ENCODE peak calls at places on chromosomes 5 and 9, in seven cellular contexts. O, W, T, J, V, E and R are unnamed samples. For H3K9me3, the result is how much of the 10 kb centered on the place peaks cover.

GRCh38 chr9:125694478-125694877 is 12.5 kb downstream of the MAPKAP1 start:
- DNase-seq in O (peak), W (no peak), T (peak), J (no peak), V (no peak), E (no peak), R (no peak)

GRCh38 chr5:153891394-153891793 is 147.3 kb downstream of the FAM114A2 start:
- DNase-seq in O (no peak), W (no peak), T (no peak), J (peak), V (no peak), E (no peak), R (no peak)

GRCh38 chr5:12794476-12795332 is 890.5 kb upstream of the CTNND2 start:
- DNase-seq in O (no peak), W (no peak), T (no peak), J (no peak), V (no peak), E (no peak), R (no peak)

GRCh38 chr5:133738271-133738670 is 125.9 kb upstream of the FSTL4 start:
- DNase-seq in O (no peak), W (no peak), T (no peak), J (peak), V (no peak), E (no peak), R (no peak)

GRCh38 chr9:95313010-95313498 is 4.5 kb downstream of the FANCC start:
- DNase-seq in O (peak), W (peak), T (no peak), J (peak), V (no peak), E (peak), R (peak)

GRCh38 chr5:65482727-65483473 is 1.2 kb upstream of the ADAMTS6 start:
- DNase-seq in O (peak), W (peak), T (no peak), J (peak), V (peak), E (no peak), R (no peak)

GRCh38 chr9:134734270-134734669 is 92.7 kb downstream of the COL5A1 start:
- DNase-seq in O (peak), W (no peak), T (no peak), J (no peak), V (no peak), E (peak), R (peak)

GRCh38 chr5:20572560-20572959 is 584.6 kb upstream of the CDH18 start:
- DNase-seq in O (peak), W (no peak), T (no peak), J (peak), V (no peak), E (no peak), R (no peak)

GRCh38 chr9:86713970-86714369 is 233.3 kb downstream of the GAS1 start:
- DNase-seq in O (no peak), W (no peak), T (no peak), J (no peak), V (no peak), E (no peak), R (no peak)

GRCh38 chr5:149424371-149425315 is 45.6 kb upstream of the IL17B start:
- DNase-seq in O (no peak), W (no peak), T (no peak), J (no peak), V (no peak), E (no peak), R (peak)

GRCh38 chr9:115691097-115691496 is 462.5 kb upstream of the PAPPA start:
- DNase-seq in O (no peak), W (no peak), T (no peak), J (peak), V (no peak), E (no peak), R (no peak)

GRCh38 chr5:83145241-83145640 is 67.9 kb downstream of the XRCC4 start:
- DNase-seq in O (no peak), W (no peak), T (no peak), J (peak), V (no peak), E (no peak), R (no peak)

GRCh38 chr9:116389546-116390305 is 236.1 kb downstream of the PAPPA start:
- DNase-seq in O (no peak), W (no peak), T (no peak), J (peak), V (no peak), E (no peak), R (no peak)

GRCh38 chr9:18437315-18438200 is 36.4 kb upstream of the ADAMTSL1 start:
- DNase-seq in O (peak), W (peak), T (no peak), J (no peak), V (no peak), E (no peak), R (peak)

GRCh38 chr9:70893610-70894122 is 227.8 kb downstream of the TRPM3 start:
- DNase-seq in O (no peak), W (no peak), T (no peak), J (no peak), V (no peak), E (no peak), R (no peak)

GRCh38 chr5:110019780-110020179 is 330.1 kb downstream of the MAN2A1 start:
- DNase-seq in O (no peak), W (no peak), T (no peak), J (no peak), V (no peak), E (no peak), R (no peak)

GRCh38 chr5:88250010-88250409 is 18.6 kb downstream of the TMEM161B start:
- DNase-seq in O (no peak), W (no peak), T (no peak), J (no peak), V (no peak), E (no peak), R (no peak)

GRCh38 chr9:479316-479715 is 264.7 kb downstream of the DOCK8 start:
- DNase-seq in O (no peak), W (no peak), T (no peak), J (peak), V (no peak), E (no peak), R (no peak)

GRCh38 chr5:83983852-83984251 is 263.2 kb upstream of the HAPLN1 start:
- DNase-seq in O (no peak), W (no peak), T (no peak), J (no peak), V (no peak), E (no peak), R (no peak)

GRCh38 chr5:145681686-145682085 is 153.5 kb downstream of the PRELID2 start:
- DNase-seq in O (peak), W (peak), T (peak), J (peak), V (peak), E (peak), R (peak)

GRCh38 chr5:127959152-127959764 is 124.3 kb upstream of the SLC12A2 start:
- DNase-seq in O (peak), W (peak), T (no peak), J (peak), V (no peak), E (no peak), R (peak)

GRCh38 chr5:115842089-115842881 is 550 bp downstream of the AP3S1 start:
- DNase-seq in O (peak), W (no peak), T (no peak), J (peak), V (peak), E (no peak), R (peak)

GRCh38 chr5:169050146-169050571 is 250.8 kb downstream of the SLIT3 start:
- DNase-seq in O (no peak), W (no peak), T (no peak), J (peak), V (no peak), E (no peak), R (no peak)

GRCh38 chr5:93990504-93991085 is 249.2 kb upstream of the POU5F2 start:
- DNase-seq in O (no peak), W (no peak), T (no peak), J (no peak), V (no peak), E (no peak), R (no peak)

GRCh38 chr9:117418111-117418510 is 3.3 kb upstream of the ASTN2 start:
- DNase-seq in O (peak), W (no peak), T (no peak), J (no peak), V (no peak), E (no peak), R (no peak)

GRCh38 chr9:90460220-90460619 is 182.4 kb downstream of the DIRAS2 start:
- DNase-seq in O (no peak), W (no peak), T (no peak), J (no peak), V (no peak), E (no peak), R (no peak)

GRCh38 chr5:133779828-133780475 is 167.6 kb upstream of the FSTL4 start:
- DNase-seq in O (no peak), W (no peak), T (no peak), J (no peak), V (no peak), E (no peak), R (peak)

GRCh38 chr5:92599217-92599810 is 981.7 kb downstream of the NR2F1-AS1 start:
- DNase-seq in O (peak), W (no peak), T (no peak), J (no peak), V (no peak), E (no peak), R (no peak)

GRCh38 chr5:68924490-68925145 is 169.2 kb upstream of the SLC30A5 start:
- DNase-seq in O (peak), W (no peak), T (no peak), J (peak), V (no peak), E (no peak), R (no peak)

GRCh38 chr5:137248476-137248970 is 250.6 kb downstream of the SPOCK1 start:
- DNase-seq in O (no peak), W (no peak), T (no peak), J (no peak), V (no peak), E (no peak), R (no peak)

GRCh38 chr5:157606046-157606445 is 30.5 kb upstream of the ADAM19 start:
- DNase-seq in O (no peak), W (no peak), T (no peak), J (no peak), V (no peak), E (no peak), R (no peak)

GRCh38 chr9:4301302-4301701 is 1.4 kb upstream of the GLIS3 start:
- DNase-seq in O (no peak), W (no peak), T (no peak), J (peak), V (no peak), E (no peak), R (no peak)

GRCh38 chr5:10286552-10287227 is 21.0 kb downstream of the CMBL start:
- DNase-seq in O (peak), W (no peak), T (no peak), J (no peak), V (no peak), E (peak), R (no peak)

GRCh38 chr5:144336619-144337018 is 165.9 kb downstream of the KCTD16 start:
- DNase-seq in O (no peak), W (no peak), T (no peak), J (no peak), V (no peak), E (no peak), R (no peak)

GRCh38 chr5:135332519-135333150 is 66.4 kb downstream of the MACROH2A1 start:
- DNase-seq in O (peak), W (no peak), T (peak), J (peak), V (peak), E (no peak), R (no peak)

GRCh38 chr9:117413346-117414219 is 1.3 kb downstream of the ASTN2 start:
- DNase-seq in O (no peak), W (no peak), T (peak), J (peak), V (no peak), E (no peak), R (peak)

GRCh38 chr5:115594343-115595047 is 7.8 kb downstream of the TICAM2 start:
- DNase-seq in O (no peak), W (no peak), T (no peak), J (no peak), V (no peak), E (no peak), R (no peak)

GRCh38 chr5:15431923-15432322 is 68.1 kb upstream of the FBXL7 start:
- DNase-seq in O (no peak), W (no peak), T (no peak), J (no peak), V (no peak), E (no peak), R (no peak)

GRCh38 chr9:17942498-17942897 is 363.6 kb downstream of the SH3GL2 start:
- DNase-seq in O (no peak), W (no peak), T (no peak), J (no peak), V (no peak), E (no peak), R (no peak)

GRCh38 chr5:141040093-141040762 is 10.9 kb upstream of the PCDHB1 start:
- DNase-seq in O (peak), W (peak), T (peak), J (peak), V (no peak), E (no peak), R (peak)
- H3K27ac ChIP-seq in O (no peak), W (peak), T (peak), J (no peak), V (no peak), E (no peak), R (peak)

GRCh38 chr9:111548623-111549022 is 23.6 kb downstream of the ZNF483 start:
- DNase-seq in O (no peak), W (no peak), T (no peak), J (no peak), V (no peak), E (no peak), R (no peak)
- H3K9me3 ChIP-seq in O (under half), W (half or more), T (under half), J (under half), V (under half), E (under half), R (under half)

DNA sequence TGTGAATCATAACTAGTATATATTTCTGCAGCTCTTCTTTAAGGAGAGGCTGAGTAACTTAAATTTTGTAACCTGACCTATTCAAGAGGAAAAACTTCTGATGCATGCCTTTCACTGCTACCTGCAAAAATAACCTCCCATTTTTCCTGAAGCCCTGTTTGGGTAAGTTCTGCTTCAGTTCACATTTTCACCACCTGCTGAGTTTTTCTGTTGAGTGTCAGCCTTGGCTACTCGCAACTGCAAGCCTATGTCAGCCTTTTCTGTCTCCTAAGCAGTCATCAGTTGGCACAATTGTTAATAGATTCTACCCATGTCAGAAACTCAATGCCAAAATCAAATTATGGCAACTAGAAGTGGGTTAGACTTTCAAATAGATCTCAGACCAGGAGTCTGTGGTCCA is 8.2 kb upstream of the TNFAIP8 start:
- DNase-seq in O (no peak), W (no peak), T (no peak), J (no peak), V (no peak), E (no peak), R (no peak)
- H3K4me3 ChIP-seq in O (no peak), W (no peak), T (no peak), J (no peak), V (peak), E (no peak), R (no peak)

GRCh38 chr9:13717356-13718057 is 438.0 kb upstream of the MPDZ start:
- DNase-seq in O (peak), W (no peak), T (no peak), J (no peak), V (no peak), E (no peak), R (no peak)

GRCh38 chr9:13719981-13720380 is 440.5 kb upstream of the MPDZ start:
- DNase-seq in O (no peak), W (no peak), T (no peak), J (peak), V (no peak), E (no peak), R (no peak)

GRCh38 chr9:13718086-13718485 is 438.6 kb upstream of the MPDZ start:
- DNase-seq in O (peak), W (no peak), T (no peak), J (peak), V (no peak), E (no peak), R (no peak)

GRCh38 chr9:13719410-13719809 is 439.9 kb upstream of the MPDZ start:
- DNase-seq in O (peak), W (no peak), T (no peak), J (peak), V (no peak), E (no peak), R (no peak)

DNA sequence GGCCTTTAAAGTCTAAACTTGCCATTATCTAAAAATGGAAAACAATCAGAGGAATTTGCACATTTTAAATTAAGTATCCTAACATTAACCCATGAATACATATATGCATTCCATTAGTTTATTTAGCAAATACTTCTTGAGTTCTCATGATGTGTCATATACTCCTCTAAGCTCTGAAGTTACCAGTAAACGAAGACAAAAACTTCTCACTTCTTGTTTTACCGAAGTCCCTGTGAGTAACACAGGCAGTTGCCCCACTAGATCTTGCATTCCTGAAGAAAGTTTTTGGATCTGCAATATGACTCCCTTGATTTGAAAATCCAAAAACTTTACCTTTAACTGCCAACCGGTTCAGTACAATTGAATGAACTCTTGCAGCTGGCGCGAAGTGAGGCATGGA is 439.0 kb upstream of the MPDZ start:
- DNase-seq in O (peak), W (no peak), T (no peak), J (peak), V (no peak), E (no peak), R (no peak)
- H3K27ac ChIP-seq in O (peak), W (no peak), T (no peak), J (peak), V (no peak), E (no peak), R (no peak)

DNA sequence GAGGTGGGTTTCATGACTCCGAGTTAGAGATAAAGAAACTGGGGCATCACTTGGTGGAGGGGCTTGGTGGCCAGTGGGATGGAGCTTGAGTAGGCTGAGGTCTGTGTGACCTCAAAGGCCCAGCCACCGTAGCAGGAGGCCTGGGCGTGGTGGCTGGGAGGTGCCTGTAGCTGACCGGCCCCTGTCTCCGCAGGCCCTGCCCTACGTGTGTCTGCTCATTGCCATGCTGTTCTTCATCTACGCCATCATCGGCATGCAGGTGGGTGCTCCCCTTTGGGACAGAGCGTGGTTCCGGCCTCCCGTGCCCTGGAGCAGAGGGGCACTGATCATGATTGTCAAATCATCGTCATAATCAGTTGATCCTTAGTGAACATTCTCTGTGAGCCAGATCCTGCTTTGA is 196.2 kb downstream of the CACNA1B start:
- DNase-seq in O (no peak), W (no peak), T (no peak), J (no peak), V (no peak), E (no peak), R (no peak)
- H3K9me3 ChIP-seq in O (under half), W (under half), T (under half), J (under half), V (under half), E (under half), R (under half)

DNA sequence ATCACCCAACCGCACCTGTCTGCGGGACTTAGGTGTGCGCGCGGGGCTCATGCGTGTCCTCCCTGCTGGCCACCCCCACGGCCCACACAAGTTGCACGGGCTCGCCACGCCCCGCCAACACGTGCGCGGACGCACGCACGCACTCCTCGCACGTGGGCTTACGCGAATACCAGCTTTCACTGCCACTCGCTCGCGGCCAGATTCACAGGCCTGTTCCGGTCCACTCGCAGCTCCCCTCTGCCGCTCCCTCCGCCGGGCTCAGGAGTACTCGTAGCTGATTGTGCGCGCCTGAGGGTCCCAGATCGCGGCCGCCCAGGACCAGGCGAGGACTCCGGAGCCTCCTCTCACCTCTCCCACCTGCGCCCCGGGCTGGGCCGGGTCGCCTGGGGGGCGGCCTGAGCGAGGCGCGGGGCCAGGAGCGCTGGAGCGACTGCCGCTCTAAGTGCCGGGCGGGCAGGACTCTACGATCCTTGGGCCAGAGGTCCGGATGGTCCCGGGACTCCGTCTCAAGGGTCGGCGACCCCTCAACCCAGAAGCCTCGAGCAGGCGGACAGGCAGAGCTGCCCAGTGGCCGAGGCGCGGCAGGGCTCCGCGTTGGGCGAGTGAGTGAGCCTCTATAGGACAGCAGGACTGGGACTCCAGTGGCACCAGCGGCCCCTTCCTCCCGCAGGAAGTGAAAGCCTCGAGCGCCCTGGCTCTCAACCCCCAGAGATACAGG is 3.4 kb downstream of the PCDHGC5 start:
- DNase-seq in O (no peak), W (no peak), T (no peak), J (no peak), V (no peak), E (no peak), R (no peak)
- H3K4me3 ChIP-seq in O (no peak), W (no peak), T (no peak), J (no peak), V (no peak), E (no peak), R (no peak)